ENCODE peak calls at places on chromosomes 12 and 14, in eight cellular contexts. One of them, this sample, is unnamed.

GRCh38 chr12:49582840-49583239 is 14.9 kb upstream of the MCRS1 start:
- DNase-seq in breast epithelium: no peak
- DNase-seq in IMR-90: peak
- DNase-seq in RWPE1: no peak
- DNase-seq in foreskin fibroblast: peak
- DNase-seq in K562: no peak
- DNase-seq in fibroblast of the aortic adventitia: peak
- DNase-seq in WTC11: no peak
- DNase-seq in this sample: no peak

GRCh38 chr12:47312794-47313426 is 233.2 kb upstream of the AMIGO2 start:
- DNase-seq in WTC11: no peak
- DNase-seq in breast epithelium: no peak
- DNase-seq in RWPE1: no peak
- DNase-seq in fibroblast of the aortic adventitia: no peak
- DNase-seq in IMR-90: no peak
- DNase-seq in foreskin fibroblast: no peak
- DNase-seq in K562: no peak
- DNase-seq in this sample: peak

GRCh38 chr14:101628471-101628966 is 67.2 kb downstream of the DIO3 start:
- DNase-seq in fibroblast of the aortic adventitia: peak
- DNase-seq in K562: peak
- DNase-seq in breast epithelium: peak
- DNase-seq in foreskin fibroblast: peak
- DNase-seq in WTC11: peak
- DNase-seq in RWPE1: peak
- DNase-seq in IMR-90: peak
- DNase-seq in this sample: peak

GRCh38 chr12:78863482-78864427 is 819 bp upstream of the SYT1 start:
- DNase-seq in breast epithelium: no peak
- DNase-seq in RWPE1: peak
- DNase-seq in IMR-90: peak
- DNase-seq in K562: no peak
- DNase-seq in fibroblast of the aortic adventitia: peak
- DNase-seq in WTC11: peak
- DNase-seq in foreskin fibroblast: peak
- DNase-seq in this sample: peak

GRCh38 chr14:95493503-95493902 is 22.9 kb downstream of the SYNE3 start:
- DNase-seq in K562: no peak
- DNase-seq in WTC11: no peak
- DNase-seq in IMR-90: no peak
- DNase-seq in RWPE1: no peak
- DNase-seq in foreskin fibroblast: no peak
- DNase-seq in breast epithelium: no peak
- DNase-seq in fibroblast of the aortic adventitia: no peak
- DNase-seq in this sample: no peak

GRCh38 chr12:29148958-29149690 is at the start of gene FAR2:
- DNase-seq in RWPE1: no peak
- DNase-seq in fibroblast of the aortic adventitia: peak
- DNase-seq in foreskin fibroblast: peak
- DNase-seq in breast epithelium: no peak
- DNase-seq in IMR-90: no peak
- DNase-seq in WTC11: peak
- DNase-seq in K562: peak
- DNase-seq in this sample: peak

GRCh38 chr12:54053625-54054441 is at the start of gene HOXC4:
- DNase-seq in foreskin fibroblast: peak
- DNase-seq in IMR-90: peak
- DNase-seq in RWPE1: no peak
- DNase-seq in WTC11: peak
- DNase-seq in fibroblast of the aortic adventitia: peak
- DNase-seq in K562: no peak
- DNase-seq in breast epithelium: no peak
- DNase-seq in this sample: no peak

GRCh38 chr12:109722022-109722752 is 8.6 kb downstream of the FAM222A start:
- DNase-seq in foreskin fibroblast: no peak
- DNase-seq in RWPE1: no peak
- DNase-seq in IMR-90: no peak
- DNase-seq in WTC11: no peak
- DNase-seq in fibroblast of the aortic adventitia: no peak
- DNase-seq in K562: no peak
- DNase-seq in breast epithelium: no peak
- DNase-seq in this sample: no peak

GRCh38 chr12:15693233-15693911 is 95.8 kb downstream of the EPS8 start:
- DNase-seq in IMR-90: peak
- DNase-seq in RWPE1: no peak
- DNase-seq in breast epithelium: no peak
- DNase-seq in foreskin fibroblast: peak
- DNase-seq in fibroblast of the aortic adventitia: peak
- DNase-seq in K562: no peak
- DNase-seq in WTC11: no peak
- DNase-seq in this sample: no peak

GRCh38 chr14:58428011-58428807 is 690 bp downstream of the KIAA0586 start:
- DNase-seq in fibroblast of the aortic adventitia: peak
- DNase-seq in breast epithelium: no peak
- DNase-seq in RWPE1: peak
- DNase-seq in IMR-90: peak
- DNase-seq in foreskin fibroblast: peak
- DNase-seq in K562: peak
- DNase-seq in WTC11: no peak
- DNase-seq in this sample: no peak

GRCh38 chr14:102795060-102795925 is 18.0 kb downstream of the TRAF3 start:
- DNase-seq in foreskin fibroblast: peak
- DNase-seq in RWPE1: peak
- DNase-seq in fibroblast of the aortic adventitia: peak
- DNase-seq in IMR-90: peak
- DNase-seq in K562: peak
- DNase-seq in WTC11: no peak
- DNase-seq in breast epithelium: no peak
- DNase-seq in this sample: peak

GRCh38 chr12:27635349-27635972 is 60.8 kb upstream of the REP15 start:
- DNase-seq in fibroblast of the aortic adventitia: peak
- DNase-seq in IMR-90: peak
- DNase-seq in breast epithelium: no peak
- DNase-seq in foreskin fibroblast: peak
- DNase-seq in RWPE1: peak
- DNase-seq in K562: peak
- DNase-seq in WTC11: no peak
- DNase-seq in this sample: peak

GRCh38 chr12:90085491-90086274 is 377.0 kb upstream of the ATP2B1 start:
- DNase-seq in WTC11: no peak
- DNase-seq in K562: no peak
- DNase-seq in IMR-90: peak
- DNase-seq in fibroblast of the aortic adventitia: peak
- DNase-seq in breast epithelium: no peak
- DNase-seq in foreskin fibroblast: peak
- DNase-seq in RWPE1: no peak
- DNase-seq in this sample: no peak

GRCh38 chr14:49766839-49767238 is 1.1 kb upstream of the KLHDC2 start:
- DNase-seq in fibroblast of the aortic adventitia: no peak
- DNase-seq in foreskin fibroblast: no peak
- DNase-seq in RWPE1: no peak
- DNase-seq in breast epithelium: no peak
- DNase-seq in WTC11: no peak
- DNase-seq in IMR-90: no peak
- DNase-seq in K562: no peak
- DNase-seq in this sample: peak

GRCh38 chr14:49767473-49768300 is at the start of gene KLHDC2:
- DNase-seq in WTC11: peak
- DNase-seq in RWPE1: peak
- DNase-seq in IMR-90: peak
- DNase-seq in K562: peak
- DNase-seq in fibroblast of the aortic adventitia: peak
- DNase-seq in breast epithelium: peak
- DNase-seq in foreskin fibroblast: peak
- DNase-seq in this sample: peak

DNA sequence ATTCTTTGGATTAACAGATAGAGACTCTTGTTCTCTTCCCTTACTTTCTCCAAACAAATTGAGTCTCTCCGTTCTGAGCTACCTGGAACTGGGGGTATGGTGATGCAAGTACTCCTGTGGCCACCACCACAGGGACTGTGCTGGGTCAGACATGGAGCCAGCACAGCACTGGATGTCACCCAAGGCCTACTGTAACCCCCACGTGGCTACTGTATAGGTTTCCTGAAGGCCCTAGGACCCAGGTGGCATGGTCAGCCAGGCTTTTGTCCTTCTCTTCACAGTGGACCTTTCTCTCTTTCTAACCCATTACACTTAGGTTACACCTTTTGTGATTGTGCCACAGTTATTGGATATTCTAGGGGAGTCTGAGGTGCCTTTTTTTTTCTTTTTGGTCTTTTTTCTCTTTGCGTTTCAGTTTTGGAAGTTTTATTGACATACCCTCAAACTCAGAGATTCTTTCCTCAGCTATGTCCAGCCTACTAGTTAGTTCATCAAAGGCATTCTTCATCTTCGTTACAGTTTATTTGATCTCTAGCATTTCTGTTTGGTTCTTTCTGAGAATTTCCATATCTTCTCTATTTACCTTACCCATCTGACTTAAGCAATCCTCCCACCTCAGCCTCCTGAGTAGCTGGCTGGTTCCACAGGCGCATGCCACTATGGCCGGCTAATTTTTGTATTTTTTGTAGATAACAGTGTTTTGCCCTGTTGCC is 6.0 kb upstream of the KLHDC2 start:
- DNase-seq in fibroblast of the aortic adventitia: no peak
- DNase-seq in WTC11: no peak
- DNase-seq in foreskin fibroblast: no peak
- DNase-seq in K562: no peak
- DNase-seq in breast epithelium: no peak
- DNase-seq in RWPE1: no peak
- DNase-seq in IMR-90: no peak
- DNase-seq in this sample: no peak
- TF ChIP-seq CTCF in fibroblast of the aortic adventitia: no peak
- TF ChIP-seq CTCF in WTC11: no peak
- TF ChIP-seq CTCF in foreskin fibroblast: no peak
- TF ChIP-seq CTCF in K562: no peak
- TF ChIP-seq CTCF in breast epithelium: no peak
- TF ChIP-seq CTCF in RWPE1: no peak
- TF ChIP-seq CTCF in IMR-90: no peak
- TF ChIP-seq CTCF in this sample: no peak

DNA sequence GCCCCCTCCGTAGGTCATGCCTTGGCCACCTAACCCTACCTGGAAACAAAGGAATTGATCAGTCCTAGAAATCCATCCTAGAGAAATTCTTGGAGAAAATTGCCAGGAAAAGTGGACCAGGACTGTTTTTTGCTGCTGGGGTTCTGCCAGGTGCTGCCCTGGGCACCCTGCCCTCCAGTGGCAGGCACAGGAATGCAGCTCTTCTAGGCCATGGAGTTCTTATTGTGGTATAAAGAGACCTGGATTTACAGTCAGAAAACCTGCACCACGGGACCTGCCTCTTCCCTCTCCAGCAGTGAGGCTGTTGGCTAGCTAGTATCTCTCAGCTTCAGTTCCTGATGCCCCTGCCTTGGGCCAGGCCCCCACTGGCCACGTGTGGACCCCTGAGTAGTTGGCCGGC is 59.7 kb downstream of the SLC24A4 start:
- DNase-seq in RWPE1: peak
- DNase-seq in K562: no peak
- DNase-seq in IMR-90: no peak
- DNase-seq in fibroblast of the aortic adventitia: no peak
- DNase-seq in foreskin fibroblast: peak
- DNase-seq in breast epithelium: no peak
- DNase-seq in WTC11: no peak
- DNase-seq in this sample: no peak
- TF ChIP-seq CTCF in RWPE1: no peak
- TF ChIP-seq CTCF in K562: no peak
- TF ChIP-seq CTCF in IMR-90: peak
- TF ChIP-seq CTCF in fibroblast of the aortic adventitia: peak
- TF ChIP-seq CTCF in foreskin fibroblast: peak
- TF ChIP-seq CTCF in breast epithelium: no peak
- TF ChIP-seq CTCF in WTC11: no peak
- TF ChIP-seq CTCF in this sample: no peak

DNA sequence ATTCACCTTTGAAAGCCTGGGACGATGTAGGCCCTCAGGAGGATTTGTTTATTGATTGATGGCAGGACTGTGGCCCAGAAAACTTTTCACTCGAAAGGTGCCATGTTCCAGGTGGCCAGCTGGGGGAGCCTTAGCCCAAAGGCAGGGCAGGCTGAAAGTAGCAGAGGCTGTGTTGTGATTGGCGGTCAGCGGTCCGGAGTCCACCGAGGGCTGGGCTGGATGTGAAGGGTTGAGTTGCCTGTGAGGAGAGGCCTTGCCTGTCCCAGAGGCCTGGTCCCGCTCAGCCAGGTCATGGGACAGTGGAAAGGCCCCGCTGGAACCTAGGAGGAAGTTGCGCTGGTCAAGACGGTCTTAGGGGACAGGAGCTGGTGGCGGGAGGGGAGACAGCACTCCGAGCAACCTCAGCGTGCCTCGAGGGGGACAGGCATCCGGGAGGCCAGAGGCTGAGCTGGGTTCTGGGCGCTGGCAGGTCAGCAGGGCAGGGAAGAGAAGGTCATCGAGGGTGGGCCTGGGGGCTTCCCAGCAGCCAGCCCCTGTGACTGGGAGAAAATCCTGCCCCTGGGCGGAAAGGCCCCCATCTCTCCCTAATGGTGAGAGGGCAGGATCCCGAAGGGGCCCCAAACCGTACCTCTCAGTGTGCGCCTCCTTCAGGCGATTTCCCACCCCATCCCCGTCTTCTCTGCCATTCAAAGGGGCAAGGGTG is 26.3 kb downstream of the CMA1 start:
- DNase-seq in K562: peak
- DNase-seq in breast epithelium: no peak
- DNase-seq in foreskin fibroblast: peak
- DNase-seq in WTC11: peak
- DNase-seq in RWPE1: peak
- DNase-seq in fibroblast of the aortic adventitia: peak
- DNase-seq in IMR-90: peak
- DNase-seq in this sample: peak
- TF ChIP-seq CTCF in K562: peak
- TF ChIP-seq CTCF in breast epithelium: no peak
- TF ChIP-seq CTCF in foreskin fibroblast: peak
- TF ChIP-seq CTCF in WTC11: peak
- TF ChIP-seq CTCF in RWPE1: peak
- TF ChIP-seq CTCF in fibroblast of the aortic adventitia: peak
- TF ChIP-seq CTCF in IMR-90: peak
- TF ChIP-seq CTCF in this sample: peak

DNA sequence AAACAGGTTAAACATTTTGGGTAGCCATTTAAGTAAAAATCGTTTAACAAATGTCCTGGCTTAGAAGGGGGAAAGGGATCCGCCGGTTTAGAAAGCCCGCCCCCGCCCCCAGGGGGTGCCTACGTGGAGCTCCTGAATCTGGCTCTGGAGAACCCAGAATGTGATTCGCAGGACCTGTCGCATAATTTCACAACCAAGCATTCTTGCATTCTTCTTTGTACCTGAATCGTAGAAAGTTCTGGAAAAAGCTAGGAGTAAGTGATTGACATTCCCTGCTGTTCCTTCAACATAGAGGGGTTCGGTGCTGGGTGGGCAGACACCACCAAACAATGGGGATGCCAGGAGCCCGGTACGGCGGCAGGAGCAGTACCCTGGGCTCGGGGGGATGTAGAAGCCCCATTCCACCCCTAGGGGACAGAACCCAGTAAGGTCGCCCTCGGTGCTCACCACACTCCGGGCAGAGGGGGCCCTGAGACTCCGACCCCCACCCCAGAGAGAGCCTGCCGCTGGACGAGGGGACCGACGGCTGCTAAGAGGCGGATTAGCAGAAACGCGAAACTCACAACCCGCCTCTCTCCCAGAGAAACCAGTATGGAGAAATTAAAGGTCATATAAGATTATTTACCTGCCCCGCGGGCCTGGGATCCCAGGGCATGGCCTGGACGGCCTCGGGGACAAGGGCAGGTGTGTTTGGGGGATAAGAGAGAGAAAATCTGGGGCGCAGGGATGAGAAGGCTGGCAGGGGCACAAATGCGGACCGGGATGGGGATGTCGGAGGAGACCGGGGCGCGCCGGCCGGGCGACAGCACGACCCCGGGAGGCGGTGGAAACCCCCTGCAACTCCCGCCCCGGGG is 547 bp downstream of the CSRP2 start:
- DNase-seq in breast epithelium: no peak
- DNase-seq in K562: peak
- DNase-seq in foreskin fibroblast: peak
- DNase-seq in fibroblast of the aortic adventitia: no peak
- DNase-seq in WTC11: peak
- DNase-seq in IMR-90: no peak
- DNase-seq in RWPE1: peak
- DNase-seq in this sample: peak
- TF ChIP-seq CTCF in breast epithelium: no peak
- TF ChIP-seq CTCF in K562: no peak
- TF ChIP-seq CTCF in foreskin fibroblast: no peak
- TF ChIP-seq CTCF in fibroblast of the aortic adventitia: peak
- TF ChIP-seq CTCF in WTC11: no peak
- TF ChIP-seq CTCF in IMR-90: peak
- TF ChIP-seq CTCF in RWPE1: no peak
- TF ChIP-seq CTCF in this sample: peak

This sample was measured in GM13977.